ENCODE peak calls at places on chromosomes 12 and 14, in eight cellular contexts. E, F, W, I, A, Q, O and L are unnamed samples.

GRCh38 chr14:47389520-47389919 is 285.9 kb downstream of the MDGA2 start:
- DNase-seq in E (peak; percentile 17), F (peak; percentile 54), W (no peak), I (no peak), A (no peak), Q (no peak), O (no peak), L (no peak)

GRCh38 chr12:120394483-120395367 is 25.8 kb upstream of the MSI1 start:
- DNase-seq in E (peak; percentile 79), F (peak; percentile 92), W (peak; percentile 15), I (peak; percentile 82), A (no peak), Q (peak; percentile 91), O (no peak), L (no peak)

GRCh38 chr12:38159092-38159551 is 157.5 kb upstream of the ALG10B start:
- DNase-seq in E (no peak), F (no peak), W (no peak), I (peak; percentile 55), A (no peak), Q (no peak), O (no peak), L (no peak)

GRCh38 chr12:116879509-116880212 is 1.6 kb downstream of the HRK start:
- DNase-seq in E (no peak), F (peak; percentile 32), W (no peak), I (no peak), A (no peak), Q (no peak), O (no peak), L (peak; percentile 38)

GRCh38 chr14:34355584-34356266 is 106.3 kb downstream of the SPTSSA start:
- DNase-seq in E (no peak), F (no peak), W (peak; percentile 57), I (no peak), A (peak; percentile 45), Q (no peak), O (peak; percentile 67), L (no peak)

GRCh38 chr12:120495189-120495722 is 657 bp upstream of the DYNLL1 start:
- DNase-seq in E (no peak), F (peak; percentile 35), W (no peak), I (no peak), A (no peak), Q (no peak), O (no peak), L (no peak)

GRCh38 chr14:50038398-50039119 is 77.8 kb downstream of the VCPKMT start:
- DNase-seq in E (no peak), F (no peak), W (peak; percentile 79), I (no peak), A (peak; percentile 20), Q (no peak), O (peak; percentile 94), L (peak; percentile 84)

GRCh38 chr12:62800707-62801400 is 134.1 kb downstream of the PPM1H start:
- DNase-seq in E (no peak), F (no peak), W (no peak), I (no peak), A (no peak), Q (no peak), O (no peak), L (no peak)

GRCh38 chr14:102928412-102929348 is 6.2 kb downstream of the AMN start:
- DNase-seq in E (peak; percentile 88), F (peak; percentile 91), W (peak; percentile 65), I (peak; percentile 95), A (no peak), Q (peak; percentile 87), O (no peak), L (peak; percentile 94)

DNA sequence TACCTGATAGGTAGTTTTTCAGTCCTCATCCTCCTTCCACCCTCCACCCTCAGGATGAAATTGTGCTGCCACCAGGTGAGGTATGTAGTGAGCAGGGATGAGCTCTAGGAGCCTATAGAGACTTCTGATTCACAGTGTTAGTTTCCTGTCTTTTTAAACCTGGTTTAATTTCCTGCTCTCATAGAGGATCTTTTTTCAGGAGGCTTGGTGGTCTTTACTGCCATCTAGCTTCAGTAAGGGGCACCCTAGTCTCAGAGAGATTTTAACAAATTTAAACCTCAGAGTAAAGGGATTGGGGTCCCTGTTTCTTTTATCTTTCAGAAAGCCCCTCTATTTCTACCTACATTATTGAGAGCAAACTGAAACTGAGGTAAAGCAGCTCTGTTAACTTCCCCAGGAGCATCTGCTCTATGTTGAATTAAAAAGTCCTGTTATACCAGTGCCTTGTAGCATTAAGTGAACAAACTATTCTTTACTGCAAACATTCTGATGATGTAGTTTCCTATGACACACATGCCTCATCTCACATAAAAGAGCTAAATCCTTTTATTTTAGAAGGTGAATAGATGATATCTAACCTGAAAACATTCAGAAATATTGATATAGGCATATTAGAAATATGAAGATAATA is 172.2 kb upstream of the DDHD1 start:
- DNase-seq in E (no peak), F (peak; percentile 38), W (no peak), I (no peak), A (no peak), Q (no peak), O (no peak), L (no peak)
- TF ChIP-seq CTCF in E (no peak), F (peak; percentile 67), W (no peak), I (peak; percentile 15), A (peak; percentile 40), Q (no peak), O (no peak), L (peak; percentile 33)

GRCh38 chr12:67633024-67633423 is 15.5 kb upstream of the DYRK2 start:
- DNase-seq in E (no peak), F (no peak), W (no peak), I (no peak), A (no peak), Q (no peak), O (no peak), L (no peak)

GRCh38 chr12:67634167-67634793 is 14.3 kb upstream of the DYRK2 start:
- DNase-seq in E (no peak), F (no peak), W (no peak), I (no peak), A (no peak), Q (no peak), O (no peak), L (no peak)

GRCh38 chr12:67633708-67634107 is 14.8 kb upstream of the DYRK2 start:
- DNase-seq in E (no peak), F (no peak), W (peak; percentile 48), I (peak; percentile 66), A (no peak), Q (peak; percentile 54), O (no peak), L (no peak)

GRCh38 chr12:67632005-67632404 is 16.5 kb upstream of the DYRK2 start:
- DNase-seq in E (no peak), F (peak; percentile 28), W (no peak), I (no peak), A (no peak), Q (no peak), O (no peak), L (no peak)

DNA sequence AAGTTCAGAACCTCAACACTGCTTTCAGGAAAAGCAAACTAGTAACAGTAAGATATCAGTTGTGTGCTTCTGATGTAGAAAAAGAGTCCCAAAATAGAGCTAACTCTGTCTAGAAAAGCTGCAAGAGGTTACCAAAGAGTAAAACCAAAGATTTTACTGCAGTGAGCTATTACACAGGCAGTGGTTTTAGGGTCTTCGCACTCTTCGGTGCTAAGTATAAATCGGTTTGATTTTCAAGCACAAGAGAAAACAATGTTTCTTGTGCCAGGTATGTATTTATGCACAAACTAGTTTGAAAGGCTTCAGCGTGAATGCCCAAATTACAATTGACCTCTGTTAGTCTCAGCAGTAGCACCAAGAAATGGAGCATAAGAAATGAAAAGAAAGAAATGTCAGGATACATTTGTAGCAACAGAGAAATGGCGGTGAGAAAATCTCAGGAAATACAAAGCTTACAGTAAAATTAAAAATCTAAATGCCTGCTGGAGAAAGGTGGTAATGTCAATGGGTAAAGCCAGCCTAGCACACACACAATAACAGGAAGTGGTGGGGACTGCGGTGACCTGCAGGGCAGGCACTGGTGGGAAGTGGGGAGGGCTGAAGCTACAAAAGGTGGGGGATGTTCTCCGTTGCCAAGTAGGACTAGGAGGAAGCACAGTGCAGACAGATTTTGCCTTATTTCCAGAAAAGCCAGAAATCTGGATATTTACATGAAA is 18.0 kb upstream of the DYRK2 start:
- DNase-seq in E (peak; percentile 30), F (peak; percentile 8), W (peak; percentile 29), I (peak; percentile 67), A (peak; percentile 10), Q (peak; percentile 45), O (no peak), L (no peak)
- TF ChIP-seq CTCF in E (no peak), F (no peak), W (no peak), I (peak; percentile 22), A (no peak), Q (no peak), O (no peak), L (no peak)

DNA sequence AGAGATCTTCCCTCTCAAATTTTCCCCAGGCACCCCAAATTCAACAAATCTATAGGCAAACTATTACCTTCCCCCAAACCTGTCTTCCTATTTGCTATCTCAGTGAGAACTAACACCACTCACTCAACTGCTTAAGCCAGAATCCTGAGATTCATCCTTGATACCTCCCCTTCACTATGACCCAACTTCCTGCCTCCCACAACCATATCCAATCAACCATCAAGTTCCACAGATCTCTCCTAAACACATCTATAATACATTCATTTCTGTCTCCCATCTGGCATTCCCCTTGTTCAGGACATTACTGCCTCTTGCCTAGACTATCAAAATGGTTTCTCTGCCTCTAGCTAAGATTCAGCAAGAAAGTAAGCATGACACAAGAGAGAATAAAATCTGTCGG is 21.3 kb downstream of the YAF2 start:
- DNase-seq in E (no peak), F (no peak), W (no peak), I (no peak), A (no peak), Q (no peak), O (no peak), L (no peak)
- TF ChIP-seq CTCF in E (no peak), F (no peak), W (no peak), I (no peak), A (no peak), Q (no peak), O (no peak), L (no peak)

GRCh38 chr14:95698287-95698686 is 12.1 kb downstream of the TCL1B start:
- DNase-seq in E (no peak), F (no peak), W (no peak), I (no peak), A (no peak), Q (no peak), O (peak; percentile 19), L (no peak)

GRCh38 chr14:95696741-95697140 is 10.5 kb downstream of the TCL1B start:
- DNase-seq in E (no peak), F (no peak), W (no peak), I (no peak), A (no peak), Q (no peak), O (no peak), L (no peak)

GRCh38 chr14:95695913-95696312 is 9.7 kb downstream of the TCL1B start:
- DNase-seq in E (no peak), F (no peak), W (no peak), I (no peak), A (no peak), Q (no peak), O (no peak), L (no peak)

GRCh38 chr14:95699397-95699796 is 13.2 kb downstream of the TCL1B start:
- DNase-seq in E (no peak), F (no peak), W (no peak), I (no peak), A (no peak), Q (no peak), O (no peak), L (peak; percentile 52)

DNA sequence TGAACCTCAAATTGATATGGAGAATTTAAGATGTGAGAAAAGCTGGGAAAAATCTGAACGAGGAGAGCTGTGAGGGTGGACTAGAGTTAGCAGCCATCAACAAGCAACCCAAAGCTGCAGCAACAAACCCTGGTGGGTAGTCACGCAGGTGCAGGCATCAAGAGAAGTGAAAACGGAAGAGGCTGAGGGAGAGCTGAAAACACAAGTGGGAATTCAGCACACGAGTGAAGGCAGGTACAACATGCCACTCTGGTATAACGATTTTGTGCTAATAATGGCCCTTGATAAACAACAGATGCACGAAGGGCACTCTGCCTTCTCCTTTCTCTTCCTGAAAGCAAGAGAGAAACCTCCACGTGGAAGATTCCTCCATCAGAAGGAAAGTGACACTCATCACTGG is 11.5 kb downstream of the TCL1B start:
- DNase-seq in E (no peak), F (no peak), W (no peak), I (no peak), A (no peak), Q (no peak), O (no peak), L (no peak)
- TF ChIP-seq CTCF in E (no peak), F (no peak), W (no peak), I (no peak), A (no peak), Q (no peak), O (no peak), L (no peak)